ENCODE peak calls at places on chromosomes 5 and 9, in four cellular contexts. A, F, G and B are unnamed samples.

GRCh38 chr9:104984994-104985393 is 57.0 kb upstream of the ABCA1 start:
- DNase-seq in G (no peak), A (no peak), F (no peak), B (no peak)

GRCh38 chr5:5885782-5886181 is 463.3 kb downstream of the ICE1 start:
- DNase-seq in A (no peak), F (no peak), G (no peak), B (no peak)

GRCh38 chr5:93611900-93612898 is 29.2 kb downstream of the NR2F1 start:
- DNase-seq in A (no peak), G (peak; percentile 46), F (no peak), B (no peak)

GRCh38 chr9:80177949-80178480 is 606.2 kb downstream of the TLE4 start:
- DNase-seq in F (no peak), G (no peak), A (no peak), B (no peak)

GRCh38 chr5:74404574-74405310 is 235.8 kb downstream of the ENC1 start:
- DNase-seq in A (no peak), F (peak; percentile 72), G (peak; percentile 54), B (no peak)

GRCh38 chr5:39178171-39178570 is 41.2 kb downstream of the FYB1 start:
- DNase-seq in F (no peak), G (no peak), A (no peak), B (peak; percentile 70)

GRCh38 chr9:122218885-122219855 is 9.6 kb downstream of the LHX6 start:
- DNase-seq in A (no peak), G (no peak), F (no peak), B (peak; percentile 3)

GRCh38 chr9:14314424-14314928 is 535 bp upstream of the NFIB start:
- DNase-seq in G (peak; percentile 85), F (peak; percentile 87), A (no peak), B (no peak)

GRCh38 chr5:53473644-53474043 is 6.8 kb upstream of the FST start:
- DNase-seq in F (no peak), A (no peak), G (no peak), B (no peak)

GRCh38 chr5:147188200-147189108 is 46.4 kb upstream of the STK32A start:
- DNase-seq in F (no peak), G (no peak), A (peak; percentile 22), B (peak; percentile 44)

GRCh38 chr5:96648598-96648997 is 13.6 kb upstream of the CAST start:
- DNase-seq in G (no peak), A (no peak), F (peak; percentile 22), B (peak; percentile 43)

GRCh38 chr5:149732500-149733128 is 2.5 kb downstream of the PPARGC1B start:
- DNase-seq in A (no peak), F (peak; percentile 93), G (peak; percentile 87), B (no peak)

GRCh38 chr5:20608567-20608966 is 620.6 kb upstream of the CDH18 start:
- DNase-seq in F (no peak), G (no peak), A (no peak), B (no peak)

GRCh38 chr5:15577831-15578230 is 77.9 kb downstream of the FBXL7 start:
- DNase-seq in A (no peak), G (no peak), F (no peak), B (no peak)

GRCh38 chr5:141039517-141039916 is 11.7 kb upstream of the PCDHB1 start:
- DNase-seq in G (no peak), A (no peak), F (no peak), B (no peak)

GRCh38 chr9:7297521-7297920 is 502.1 kb downstream of the DMAC1 start:
- DNase-seq in A (no peak), G (no peak), F (no peak), B (no peak)

GRCh38 chr5:43425965-43426364 is 13.8 kb upstream of the CCL28 start:
- DNase-seq in F (no peak), G (no peak), A (no peak), B (no peak)

GRCh38 chr5:74167206-74167929 is 473.2 kb downstream of the ENC1 start:
- DNase-seq in F (no peak), G (no peak), A (no peak), B (no peak)

GRCh38 chr9:129362287-129363098 is 184.4 kb upstream of the IER5L start:
- DNase-seq in G (no peak), F (no peak), A (no peak), B (no peak)

GRCh38 chr9:71001780-71002386 is 119.5 kb downstream of the TRPM3 start:
- DNase-seq in G (no peak), A (no peak), F (no peak), B (no peak)

GRCh38 chr9:107592439-107592838 is 102.9 kb upstream of the KLF4 start:
- DNase-seq in F (no peak), A (no peak), G (no peak), B (no peak)

GRCh38 chr9:71487046-71487445 is 281.3 kb downstream of the CEMIP2 start:
- DNase-seq in G (no peak), F (no peak), A (no peak), B (peak; percentile 43)

GRCh38 chr9:107674252-107674936 is 184.8 kb upstream of the KLF4 start:
- DNase-seq in A (no peak), F (no peak), G (no peak), B (no peak)

GRCh38 chr9:87686520-87687090 is 39.3 kb upstream of the CTSL start:
- DNase-seq in A (no peak), G (no peak), F (no peak), B (no peak)

GRCh38 chr9:114203410-114204140 is 48.2 kb downstream of the COL27A1 start:
- DNase-seq in A (no peak), F (no peak), G (peak; percentile 15), B (no peak)

GRCh38 chr5:80094339-80094738 is 59.2 kb downstream of the THBS4 start:
- DNase-seq in G (no peak), A (no peak), F (no peak), B (no peak)

GRCh38 chr5:83077662-83078261 is 415 bp downstream of the XRCC4 start:
- DNase-seq in G (no peak), F (no peak), A (no peak), B (peak; percentile 45)